ENCODE peak calls at places on chromosome 1, in six cellular contexts. F is K562; O is left ventricle myocardium superior; N is gastroesophageal sphincter; S is T-helper 17 cell; C is activated T-cell treated with anti-CD3 and anti-CD28 coated beads, Interleukin-2, amount 50 U/mL, for 72 hours. M is an unnamed sample.

GRCh38 chr1:111967067-111967690 is 22.3 kb downstream of the KCND3 start:
- ATAC-seq in F (no peak), O (peak; percentile 85), N (no peak), S (no peak), C (no peak), M (no peak)

GRCh38 chr1:218739426-218739825 is 394.3 kb downstream of the TGFB2 start:
- ATAC-seq in F (no peak), O (peak; percentile 95), N (peak; percentile 87), S (no peak), C (no peak), M (no peak)

GRCh38 chr1:71641013-71641412 is 560.2 kb upstream of the ZRANB2 start:
- ATAC-seq in F (no peak), O (no peak), N (no peak), S (no peak), C (no peak), M (no peak)

GRCh38 chr1:77948841-77949424 is 29.9 kb downstream of the FUBP1 start:
- ATAC-seq in F (peak; percentile 72), O (peak; percentile 47), N (no peak), S (no peak), C (no peak), M (peak; percentile 57)

GRCh38 chr1:119108993-119109392 is 31.5 kb downstream of the WARS2 start:
- ATAC-seq in F (no peak), O (no peak), N (no peak), S (no peak), C (no peak), M (no peak)

GRCh38 chr1:234750922-234751595 is 141.1 kb upstream of the IRF2BP2 start:
- ATAC-seq in F (peak; percentile 63), O (peak; percentile 63), N (no peak), S (no peak), C (no peak), M (no peak)

GRCh38 chr1:238485062-238485905 is 594.6 kb upstream of the ZP4 start:
- ATAC-seq in F (no peak), O (no peak), N (no peak), S (no peak), C (no peak), M (peak; percentile 36)

GRCh38 chr1:211088156-211088555 is 45.8 kb downstream of the KCNH1 start:
- ATAC-seq in F (no peak), O (no peak), N (no peak), S (no peak), C (no peak), M (no peak)

GRCh38 chr1:226397011-226397926 is 10.6 kb downstream of the PARP1 start:
- ATAC-seq in F (no peak), O (peak; percentile 19), N (peak; percentile 73), S (no peak), C (no peak), M (no peak)

GRCh38 chr1:230754831-230755230 is 7.6 kb downstream of the CAPN9 start:
- ATAC-seq in F (peak; percentile 38), O (peak; percentile 88), N (no peak), S (no peak), C (no peak), M (no peak)

GRCh38 chr1:26122988-26123973 is 11.7 kb downstream of the PDIK1L start:
- ATAC-seq in F (peak; percentile 57), O (peak; percentile 17), N (no peak), S (no peak), C (peak; percentile 78), M (no peak)